ENCODE peak calls at places on chromosomes 5 and 9, in ten cellular contexts. G is H9, N is esophagus muscularis mucosa, O is tibial artery, A is right cardiac atrium, Y is stomach, Q is fibroblast of lung, S is RWPE2, I is sigmoid colon, C is GM12878. L is an unnamed sample.

GRCh38 chr9:136791466-136792276 is 527 bp downstream of the TMEM141 start:
- DNase-seq in G (peak; percentile 92), N (no peak), O (peak; percentile 40), A (peak; percentile 87), Y (peak; percentile 84), Q (no peak), S (no peak), I (no peak), C (no peak), L (peak; percentile 55)

GRCh38 chr9:78121488-78121887 is 89.9 kb upstream of the GNAQ start:
- DNase-seq in G (peak; percentile 45), N (no peak), O (peak; percentile 63), A (peak; percentile 71), Y (peak; percentile 79), Q (peak; percentile 38), S (no peak), I (peak; percentile 64), C (no peak), L (peak; percentile 81)

GRCh38 chr9:120876842-120877240 is at the start of gene PHF19:
- DNase-seq in G (no peak), N (no peak), O (no peak), A (peak; percentile 75), Y (no peak), Q (peak; percentile 37), S (no peak), I (no peak), C (no peak), L (no peak)

GRCh38 chr9:130351343-130351742 is 85.8 kb downstream of the HMCN2 start:
- DNase-seq in G (no peak), N (no peak), O (no peak), A (peak; percentile 16), Y (no peak), Q (no peak), S (no peak), I (no peak), C (no peak), L (no peak)

GRCh38 chr5:140043508-140043872 is 391 bp upstream of the NRG2 start:
- DNase-seq in G (peak; percentile 79), N (no peak), O (no peak), A (peak; percentile 76), Y (no peak), Q (no peak), S (no peak), I (no peak), C (no peak), L (no peak)

GRCh38 chr9:23467276-23467675 is 358.8 kb downstream of the ELAVL2 start:
- DNase-seq in G (no peak), N (no peak), O (no peak), A (no peak), Y (no peak), Q (no peak), S (no peak), I (no peak), C (no peak), L (no peak)

GRCh38 chr9:137524597-137525317 is 25.4 kb downstream of the PNPLA7 start:
- DNase-seq in G (no peak), N (no peak), O (no peak), A (no peak), Y (no peak), Q (no peak), S (no peak), I (no peak), C (no peak), L (no peak)

GRCh38 chr5:169599451-169599850 is 15.9 kb downstream of the SPDL1 start:
- DNase-seq in G (no peak), N (no peak), O (no peak), A (no peak), Y (peak; percentile 31), Q (peak; percentile 63), S (no peak), I (no peak), C (no peak), L (no peak)

DNA sequence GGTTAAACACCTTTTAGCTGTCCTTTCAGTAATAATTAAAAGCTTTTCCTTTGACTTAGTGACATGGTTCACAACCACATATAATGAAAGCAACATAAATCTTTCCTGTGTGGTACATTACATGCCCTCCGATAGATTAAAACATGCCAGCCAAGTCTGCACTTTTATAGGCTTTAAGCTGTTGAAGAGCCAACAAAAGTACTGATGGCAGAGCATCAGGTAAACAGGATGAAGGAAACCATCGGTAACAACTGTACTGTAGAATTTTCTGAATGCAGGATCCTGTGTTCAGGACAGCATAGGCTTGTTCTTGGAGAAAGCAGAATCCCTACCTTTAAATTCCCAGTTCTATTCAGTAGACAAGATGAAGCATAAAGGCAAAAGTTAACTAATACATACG is 226.6 kb downstream of the MLLT3 start:
- DNase-seq in G (no peak), N (no peak), O (no peak), A (no peak), Y (no peak), Q (no peak), S (no peak), I (no peak), C (no peak), L (no peak)
- H3K4me1 ChIP-seq in G (no peaks in the 10 kb centered on the region), N (peaks cover 15% of the 10 kb centered on the region), O (no peaks in the 10 kb centered on the region), A (peaks cover 3% of the 10 kb centered on the region), Y (no peaks in the 10 kb centered on the region), Q (no peaks in the 10 kb centered on the region), S (no peaks in the 10 kb centered on the region), I (peaks cover 20% of the 10 kb centered on the region), C (peaks cover 4% of the 10 kb centered on the region), L (peaks cover 20% of the 10 kb centered on the region)

GRCh38 chr9:105258225-105258737 is 13.8 kb downstream of the SLC44A1 start:
- DNase-seq in G (no peak), N (no peak), O (no peak), A (no peak), Y (no peak), Q (no peak), S (no peak), I (no peak), C (no peak), L (no peak)

GRCh38 chr9:105264380-105264779 is 19.9 kb downstream of the SLC44A1 start:
- DNase-seq in G (no peak), N (no peak), O (no peak), A (no peak), Y (no peak), Q (peak; percentile 39), S (no peak), I (no peak), C (no peak), L (no peak)

GRCh38 chr9:105259274-105259673 is 14.8 kb downstream of the SLC44A1 start:
- DNase-seq in G (no peak), N (no peak), O (no peak), A (no peak), Y (no peak), Q (no peak), S (no peak), I (no peak), C (no peak), L (no peak)

GRCh38 chr9:105259731-105260612 is 15.5 kb downstream of the SLC44A1 start:
- DNase-seq in G (no peak), N (no peak), O (peak; percentile 27), A (no peak), Y (no peak), Q (peak; percentile 9), S (no peak), I (no peak), C (no peak), L (no peak)

GRCh38 chr9:105262497-105262896 is 18.0 kb downstream of the SLC44A1 start:
- DNase-seq in G (no peak), N (no peak), O (no peak), A (no peak), Y (no peak), Q (no peak), S (no peak), I (no peak), C (no peak), L (no peak)
- H3K4me1 ChIP-seq in G (peaks cover 2% of the 10 kb centered on the region), N (peaks cover 44% of the 10 kb centered on the region), O (no peaks in the 10 kb centered on the region), A (peaks cover 8% of the 10 kb centered on the region), Y (peaks cover 30% of the 10 kb centered on the region), Q (no peaks in the 10 kb centered on the region), S (no peaks in the 10 kb centered on the region), I (peaks cover 24% of the 10 kb centered on the region), C (peaks cover 34% of the 10 kb centered on the region), L (peaks cover 10% of the 10 kb centered on the region)

GRCh38 chr9:93578844-93579243 is 2.5 kb downstream of the PHF2 start:
- DNase-seq in G (no peak), N (no peak), O (no peak), A (no peak), Y (peak; percentile 10), Q (no peak), S (no peak), I (no peak), C (no peak), L (no peak)

GRCh38 chr9:93575706-93576295 is 583 bp upstream of the PHF2 start:
- DNase-seq in G (no peak), N (peak; percentile 92), O (peak; percentile 61), A (peak; percentile 86), Y (peak; percentile 46), Q (peak; percentile 36), S (no peak), I (no peak), C (no peak), L (peak; percentile 69)

GRCh38 chr9:93577940-93578682 is 1.7 kb downstream of the PHF2 start:
- DNase-seq in G (no peak), N (peak; percentile 91), O (no peak), A (no peak), Y (peak; percentile 26), Q (no peak), S (no peak), I (no peak), C (no peak), L (no peak)

GRCh38 chr9:93576296-93577044 is at the start of gene PHF2:
- DNase-seq in G (no peak), N (peak; percentile 75), O (no peak), A (peak; percentile 80), Y (no peak), Q (no peak), S (no peak), I (no peak), C (no peak), L (peak; percentile 32)

DNA sequence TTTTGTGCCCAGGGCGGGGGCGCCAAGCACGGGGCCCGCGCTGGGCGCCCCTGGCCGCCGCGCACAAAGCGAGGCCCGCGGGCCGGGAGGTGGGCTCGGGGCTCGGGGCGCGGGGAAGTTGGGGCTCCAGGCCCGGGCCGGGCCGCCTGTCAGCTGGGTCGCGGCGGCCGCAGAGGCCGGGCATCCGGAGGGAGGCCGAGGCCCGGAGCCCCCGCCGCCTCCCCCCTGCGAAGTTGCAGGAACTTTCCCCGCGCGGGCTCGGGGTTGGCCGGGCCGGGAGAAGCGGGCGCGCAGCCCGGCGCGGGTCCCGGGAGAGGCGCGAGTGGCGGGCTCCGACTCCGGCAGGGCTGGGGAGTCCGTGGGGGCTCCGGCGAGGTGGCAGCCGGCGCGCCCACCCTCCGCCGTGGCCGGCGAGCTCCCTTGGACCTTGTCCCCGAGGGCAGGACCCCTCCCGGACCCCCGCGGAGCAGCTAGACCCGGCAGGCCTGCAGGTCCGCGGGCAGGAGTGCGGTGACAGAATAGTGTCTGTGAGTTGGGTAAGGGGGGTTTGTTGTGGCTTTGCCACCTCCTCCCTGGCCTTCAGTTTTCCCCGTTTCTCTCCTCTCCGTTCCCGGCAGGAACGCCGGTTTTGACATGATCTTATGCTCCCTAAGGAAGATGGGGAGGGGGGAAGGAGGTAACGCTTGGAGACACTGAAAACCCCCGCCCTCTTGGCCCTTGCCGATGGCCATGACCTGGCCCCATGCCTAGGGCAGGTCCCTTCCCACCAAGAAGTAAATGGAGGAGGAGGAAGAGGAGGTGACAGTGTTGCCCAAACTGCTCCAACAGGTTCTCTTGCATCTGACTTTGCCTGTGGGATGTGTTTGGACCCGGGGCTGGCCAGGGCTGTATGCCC is 908 bp downstream of the PHF2 start:
- DNase-seq in G (no peak), N (peak; percentile 91), O (no peak), A (peak; percentile 85), Y (peak; percentile 31), Q (no peak), S (no peak), I (no peak), C (no peak), L (peak; percentile 40)
- H3K4me1 ChIP-seq in G (peaks cover 10% of the 10 kb centered on the region), N (peaks cover 69% of the 10 kb centered on the region), O (no peaks in the 10 kb centered on the region), A (peaks cover 14% of the 10 kb centered on the region), Y (peaks cover 57% of the 10 kb centered on the region), Q (peaks cover 7% of the 10 kb centered on the region), S (peaks cover 3% of the 10 kb centered on the region), I (peaks cover 65% of the 10 kb centered on the region), C (peaks cover 11% of the 10 kb centered on the region), L (no peaks in the 10 kb centered on the region)

GRCh38 chr5:121757753-121758152 is 93.9 kb upstream of the FTMT start:
- DNase-seq in G (no peak), N (no peak), O (no peak), A (no peak), Y (no peak), Q (no peak), S (no peak), I (no peak), C (no peak), L (no peak)

GRCh38 chr5:121748690-121749089 is 103.0 kb upstream of the FTMT start:
- DNase-seq in G (no peak), N (no peak), O (no peak), A (no peak), Y (no peak), Q (no peak), S (no peak), I (no peak), C (no peak), L (no peak)

GRCh38 chr5:121746763-121747162 is 104.9 kb upstream of the FTMT start:
- DNase-seq in G (no peak), N (no peak), O (no peak), A (no peak), Y (no peak), Q (no peak), S (no peak), I (no peak), C (no peak), L (no peak)

DNA sequence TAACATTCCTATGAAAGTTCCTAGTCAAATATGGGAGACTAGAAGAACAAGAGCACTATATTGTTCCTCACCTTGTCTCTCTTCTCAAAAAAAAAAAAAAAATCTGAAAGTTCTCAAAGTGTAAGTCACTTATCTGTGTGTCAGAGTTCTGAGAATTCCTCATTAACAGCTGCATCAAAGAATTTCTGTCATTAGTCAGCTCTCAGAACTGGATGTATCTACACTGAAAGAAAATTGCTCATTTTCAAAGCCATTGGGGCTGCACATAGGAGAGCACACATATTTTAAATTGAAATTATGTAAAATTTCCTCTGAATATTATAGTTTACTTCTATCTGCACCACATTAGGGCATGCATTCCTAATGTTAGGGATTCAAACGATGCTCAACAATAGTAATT is 99.5 kb upstream of the FTMT start:
- DNase-seq in G (no peak), N (no peak), O (no peak), A (no peak), Y (no peak), Q (no peak), S (no peak), I (no peak), C (no peak), L (no peak)
- H3K4me1 ChIP-seq in G (no peaks in the 10 kb centered on the region), N (no peaks in the 10 kb centered on the region), O (no peaks in the 10 kb centered on the region), A (no peaks in the 10 kb centered on the region), Y (no peaks in the 10 kb centered on the region), Q (no peaks in the 10 kb centered on the region), S (no peaks in the 10 kb centered on the region), I (no peaks in the 10 kb centered on the region), C (no peaks in the 10 kb centered on the region), L (no peaks in the 10 kb centered on the region)

L was measured in SJCRH30.